ENCODE peak calls at places on chromosomes 6 and 20, in five cellular contexts. L, C, B, F and N are unnamed samples.
A peak's percentile ranks its signal among the peaks of the same experiment; 100 is the strongest.

GRCh38 chr6:166815629-166816028 is 140.7 kb downstream of the RNASET2 start:
- DNase-seq in L (no peak), C (no peak), B (no peak), F (no peak), N (no peak)

GRCh38 chr20:60931691-60932090 is 320.4 kb upstream of the CDH4 start:
- DNase-seq in L (no peak), C (no peak), B (no peak), F (no peak), N (no peak)

GRCh38 chr20:53943522-53944291 is 126.7 kb downstream of the BCAS1 start:
- DNase-seq in L (no peak), C (peak; percentile 39), B (no peak), F (no peak), N (no peak)

GRCh38 chr6:113457156-113457555 is 400.0 kb upstream of the MARCKS start:
- DNase-seq in L (no peak), C (peak; percentile 81), B (no peak), F (no peak), N (no peak)

GRCh38 chr6:166728884-166729530 is 102.0 kb upstream of the RPS6KA2 start:
- DNase-seq in L (no peak), C (no peak), B (no peak), F (no peak), N (peak; percentile 17)

GRCh38 chr6:158376650-158377081 is 64.4 kb downstream of the TULP4 start:
- DNase-seq in L (no peak), C (peak; percentile 89), B (no peak), F (no peak), N (no peak)

GRCh38 chr6:107105511-107106116 is 9.7 kb downstream of the BEND3 start:
- DNase-seq in L (no peak), C (no peak), B (no peak), F (no peak), N (no peak)

GRCh38 chr6:116459927-116460326 is 1.2 kb upstream of the CALHM6 start:
- DNase-seq in L (no peak), C (no peak), B (no peak), F (no peak), N (no peak)

GRCh38 chr20:35883341-35883777 is 70.9 kb downstream of the SCAND1 start:
- DNase-seq in L (no peak), C (no peak), B (no peak), F (no peak), N (no peak)

GRCh38 chr6:11497881-11498280 is 39.7 kb upstream of the TMEM170B start:
- DNase-seq in L (no peak), C (no peak), B (no peak), F (no peak), N (no peak)

GRCh38 chr6:133964702-133965101 is 11.7 kb downstream of the TBPL1 start:
- DNase-seq in L (no peak), C (no peak), B (no peak), F (no peak), N (no peak)

GRCh38 chr6:46453221-46453620 is 38.0 kb downstream of the RCAN2 start:
- DNase-seq in L (no peak), C (peak; percentile 70), B (no peak), F (no peak), N (no peak)

GRCh38 chr20:57389695-57390603 is 1.2 kb upstream of the RBM38 start:
- DNase-seq in L (peak; percentile 39), C (no peak), B (peak; percentile 57), F (no peak), N (peak; percentile 89)

GRCh38 chr6:56984374-56984773 is 29.5 kb downstream of the BEND6 start:
- DNase-seq in L (no peak), C (peak; percentile 60), B (no peak), F (no peak), N (no peak)

GRCh38 chr6:146859795-146860495 is 261.2 kb downstream of the ADGB start:
- DNase-seq in L (no peak), C (no peak), B (no peak), F (no peak), N (no peak)

GRCh38 chr6:141744971-141745370 is 387.8 kb upstream of the GJE1 start:
- DNase-seq in L (no peak), C (no peak), B (no peak), F (no peak), N (no peak)

GRCh38 chr6:21019614-21020013 is 485.4 kb downstream of the CDKAL1 start:
- DNase-seq in L (no peak), C (peak; percentile 25), B (no peak), F (no peak), N (no peak)

GRCh38 chr6:6503186-6503585 is 85.3 kb upstream of the LY86 start:
- DNase-seq in L (no peak), C (no peak), B (no peak), F (no peak), N (no peak)

GRCh38 chr6:126181173-126181741 is 158.7 kb upstream of the CENPW start:
- DNase-seq in L (no peak), C (no peak), B (no peak), F (no peak), N (no peak)

GRCh38 chr6:141824258-141824795 is 308.4 kb upstream of the GJE1 start:
- DNase-seq in L (no peak), C (no peak), B (no peak), F (no peak), N (no peak)

GRCh38 chr20:39047417-39047985 is 85.4 kb downstream of the DHX35 start:
- DNase-seq in L (no peak), C (no peak), B (no peak), F (no peak), N (peak; percentile 72)

GRCh38 chr6:87828044-87828443 is 126.0 kb upstream of the AKIRIN2 start:
- DNase-seq in L (no peak), C (no peak), B (no peak), F (no peak), N (no peak)

GRCh38 chr6:33927551-33927950 is 123.7 kb upstream of the MLN start:
- DNase-seq in L (peak; percentile 37), C (peak; percentile 72), B (no peak), F (no peak), N (no peak)

GRCh38 chr6:128826606-128827005 is 56.3 kb upstream of the LAMA2 start:
- DNase-seq in L (peak; percentile 38), C (no peak), B (no peak), F (no peak), N (no peak)

GRCh38 chr6:336159-337114 is 44.1 kb downstream of the DUSP22 start:
- DNase-seq in L (no peak), C (no peak), B (no peak), F (no peak), N (no peak)

GRCh38 chr6:52663120-52663934 is 7.6 kb upstream of the TMEM14A start:
- DNase-seq in L (no peak), C (peak; percentile 80), B (no peak), F (peak; percentile 65), N (no peak)

GRCh38 chr20:8938532-8938931 is 130.4 kb upstream of the PLCB4 start:
- DNase-seq in L (no peak), C (no peak), B (no peak), F (no peak), N (no peak)

GRCh38 chr20:57843941-57844625 is 134.3 kb upstream of the PMEPA1 start:
- DNase-seq in L (no peak), C (no peak), B (no peak), F (no peak), N (no peak)

GRCh38 chr6:161191671-161192070 is 82.2 kb downstream of the AGPAT4 start:
- DNase-seq in L (no peak), C (no peak), B (no peak), F (no peak), N (no peak)

GRCh38 chr6:35146453-35146852 is 5.3 kb upstream of the TCP11 start:
- DNase-seq in L (peak; percentile 49), C (peak; percentile 55), B (peak; percentile 59), F (no peak), N (no peak)

GRCh38 chr6:154169193-154169847 is 130.3 kb downstream of the OPRM1 start:
- DNase-seq in L (no peak), C (no peak), B (peak; percentile 62), F (no peak), N (no peak)

GRCh38 chr20:62822788-62823651 is 6.2 kb downstream of the COL9A3 start:
- DNase-seq in L (no peak), C (peak; percentile 11), B (no peak), F (peak; percentile 48), N (no peak)

GRCh38 chr20:46139908-46140482 is 21.9 kb downstream of the CD40 start:
- DNase-seq in L (no peak), C (no peak), B (no peak), F (no peak), N (peak; percentile 88)

GRCh38 chr20:45340951-45341350 is 7.3 kb downstream of the SDC4 start:
- DNase-seq in L (no peak), C (no peak), B (no peak), F (no peak), N (no peak)

DNA sequence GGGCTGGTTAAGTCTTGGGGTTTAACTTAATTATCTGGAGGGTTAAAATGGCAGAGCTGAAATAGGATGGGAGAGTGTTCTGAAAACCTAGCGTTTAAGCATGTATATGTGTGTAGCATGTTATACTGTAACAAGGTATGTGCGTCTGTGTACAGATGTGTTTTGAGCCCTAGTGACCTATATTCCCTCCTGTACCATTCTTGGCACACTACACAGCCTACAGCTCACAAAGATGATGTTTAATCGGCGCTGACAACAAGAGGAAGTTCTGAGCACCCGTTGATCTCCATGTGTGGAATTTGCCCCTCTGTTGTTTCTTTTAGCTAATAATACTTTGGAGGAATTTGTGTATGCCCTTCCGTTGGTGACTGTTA is 1.4 kb downstream of the CARMIL1 start:
- DNase-seq in L (no peak), C (no peak), B (no peak), F (no peak), N (no peak)
- H3K4me3 ChIP-seq in L (peak overlapping the region; percentile 70), C (no peak overlapping the region), B (peak overlapping the region; percentile 80), F (peak overlapping the region; percentile 82), N (peak overlapping the region; percentile 97)

DNA sequence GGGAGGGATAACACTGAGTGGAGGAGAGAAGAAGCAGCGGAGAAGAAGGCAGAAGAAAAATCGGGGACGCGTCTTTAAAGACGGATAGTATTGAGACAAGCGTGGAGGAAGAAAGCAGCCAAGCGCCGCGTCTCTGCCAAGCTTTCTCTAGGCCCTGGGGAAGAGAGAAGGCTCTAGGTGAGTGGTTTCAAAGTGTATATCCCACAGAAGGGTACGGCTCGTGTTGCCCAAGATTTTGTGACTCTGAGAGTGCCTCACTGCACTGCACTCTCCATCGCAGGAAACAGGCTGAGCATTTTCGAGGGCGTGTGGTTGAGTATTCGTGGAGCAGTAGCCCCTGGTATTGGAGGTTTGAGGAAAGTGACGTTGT is 185.4 kb downstream of the TRIM27 start:
- DNase-seq in L (no peak), C (no peak), B (no peak), F (no peak), N (no peak)
- H3K9me3 ChIP-seq in L (no peaks in the 10 kb centered on the region), C (no peaks in the 10 kb centered on the region), B (no peaks in the 10 kb centered on the region), F (no peaks in the 10 kb centered on the region), N (no peaks in the 10 kb centered on the region)

GRCh38 chr6:83804886-83805285 is 48.3 kb upstream of the RIPPLY2 start:
- DNase-seq in L (no peak), C (no peak), B (no peak), F (no peak), N (no peak)
- TF ChIP-seq CTCF in L (no peak), C (no peak), B (no peak), F (no peak), N (peak; percentile 25)

GRCh38 chr6:152398993-152399392 is 238.2 kb downstream of the SYNE1 start:
- DNase-seq in L (no peak), C (no peak), B (no peak), F (no peak), N (no peak)
- H3K4me3 ChIP-seq in L (no peak overlapping the region), C (no peak overlapping the region), B (no peak overlapping the region), F (no peak overlapping the region), N (no peak overlapping the region)

GRCh38 chr6:110137924-110138887 is 41.3 kb downstream of the WASF1 start:
- DNase-seq in L (no peak), C (no peak), B (no peak), F (no peak), N (no peak)
- H3K9me3 ChIP-seq in L (peaks cover 4% of the 10 kb centered on the region), C (peaks cover 2% of the 10 kb centered on the region), B (no peaks in the 10 kb centered on the region), F (no peaks in the 10 kb centered on the region), N (no peaks in the 10 kb centered on the region)